ENCODE peak calls at places on chromosomes 5 and 9, in four cellular contexts. One of them, this sample, is unnamed.

GRCh38 chr5:57174850-57175525 is 1.1 kb downstream of the GPBP1 start:
- DNase-seq in T-helper 2 cell: no peak
- DNase-seq in ACHN: peak; percentile 24
- DNase-seq in NCI-H187 treated with DMSO at 0.1 percent for 48 hours: no peak
- DNase-seq in this sample: no peak

GRCh38 chr9:127056446-127056845 is 66.0 kb downstream of the ANGPTL2 start:
- DNase-seq in NCI-H187 treated with DMSO at 0.1 percent for 48 hours: no peak
- DNase-seq in T-helper 2 cell: no peak
- DNase-seq in ACHN: no peak
- DNase-seq in this sample: no peak

GRCh38 chr5:63524281-63524680 is 438.0 kb downstream of the HTR1A start:
- DNase-seq in ACHN: no peak
- DNase-seq in NCI-H187 treated with DMSO at 0.1 percent for 48 hours: no peak
- DNase-seq in T-helper 2 cell: no peak
- DNase-seq in this sample: no peak

GRCh38 chr5:54362434-54362833 is 52.1 kb upstream of the ARL15 start:
- DNase-seq in T-helper 2 cell: no peak
- DNase-seq in NCI-H187 treated with DMSO at 0.1 percent for 48 hours: no peak
- DNase-seq in ACHN: no peak
- DNase-seq in this sample: no peak

GRCh38 chr9:8012986-8013385 is 213.4 kb upstream of the DMAC1 start:
- DNase-seq in ACHN: no peak
- DNase-seq in NCI-H187 treated with DMSO at 0.1 percent for 48 hours: no peak
- DNase-seq in T-helper 2 cell: no peak
- DNase-seq in this sample: no peak

GRCh38 chr5:24294324-24294723 is 350.5 kb downstream of the CDH10 start:
- DNase-seq in NCI-H187 treated with DMSO at 0.1 percent for 48 hours: no peak
- DNase-seq in T-helper 2 cell: no peak
- DNase-seq in ACHN: no peak
- DNase-seq in this sample: no peak

GRCh38 chr5:57173026-57173317 is 887 bp upstream of the GPBP1 start:
- DNase-seq in NCI-H187 treated with DMSO at 0.1 percent for 48 hours: no peak
- DNase-seq in T-helper 2 cell: no peak
- DNase-seq in ACHN: no peak
- DNase-seq in this sample: no peak

GRCh38 chr5:179269781-179270543 is 75.3 kb downstream of the ADAMTS2 start:
- DNase-seq in NCI-H187 treated with DMSO at 0.1 percent for 48 hours: no peak
- DNase-seq in T-helper 2 cell: no peak
- DNase-seq in ACHN: no peak
- DNase-seq in this sample: no peak

GRCh38 chr5:80034559-80034958 is 589 bp upstream of the THBS4 start:
- DNase-seq in ACHN: no peak
- DNase-seq in NCI-H187 treated with DMSO at 0.1 percent for 48 hours: no peak
- DNase-seq in T-helper 2 cell: no peak
- DNase-seq in this sample: no peak

GRCh38 chr5:178291969-178292825 is 59.6 kb upstream of the PHYKPL start:
- DNase-seq in NCI-H187 treated with DMSO at 0.1 percent for 48 hours: no peak
- DNase-seq in ACHN: no peak
- DNase-seq in T-helper 2 cell: no peak
- DNase-seq in this sample: no peak

GRCh38 chr9:6382681-6383080 is 30.3 kb upstream of the UHRF2 start:
- DNase-seq in ACHN: no peak
- DNase-seq in T-helper 2 cell: no peak
- DNase-seq in NCI-H187 treated with DMSO at 0.1 percent for 48 hours: no peak
- DNase-seq in this sample: no peak

GRCh38 chr5:102663771-102664530 is 91.2 kb upstream of the PAM start:
- DNase-seq in NCI-H187 treated with DMSO at 0.1 percent for 48 hours: no peak
- DNase-seq in T-helper 2 cell: no peak
- DNase-seq in ACHN: no peak
- DNase-seq in this sample: no peak

GRCh38 chr9:104494808-104495207 is 9.3 kb upstream of the OR13F1 start:
- DNase-seq in T-helper 2 cell: no peak
- DNase-seq in NCI-H187 treated with DMSO at 0.1 percent for 48 hours: no peak
- DNase-seq in ACHN: peak; percentile 4
- DNase-seq in this sample: no peak

GRCh38 chr5:139180850-139181785 is 17.1 kb downstream of the SIL1 start:
- DNase-seq in NCI-H187 treated with DMSO at 0.1 percent for 48 hours: no peak
- DNase-seq in ACHN: no peak
- DNase-seq in T-helper 2 cell: no peak
- DNase-seq in this sample: no peak

GRCh38 chr5:153752890-153753289 is 262.4 kb downstream of the GRIA1 start:
- DNase-seq in ACHN: no peak
- DNase-seq in T-helper 2 cell: no peak
- DNase-seq in NCI-H187 treated with DMSO at 0.1 percent for 48 hours: no peak
- DNase-seq in this sample: no peak